ENCODE peak calls at places on chromosomes 3 and 15, in seven cellular contexts. C, E, J, G, Y, A and M are unnamed samples.

GRCh38 chr15:66703540-66703941 is 1.5 kb downstream of the SMAD6 start:
- DNase-seq in C (peak; percentile 58), E (peak; percentile 48), J (peak; percentile 25), G (no peak), Y (peak; percentile 18), A (no peak), M (no peak)

GRCh38 chr3:188559069-188559410 is 405.1 kb downstream of the LPP start:
- DNase-seq in C (no peak), E (no peak), J (no peak), G (no peak), Y (no peak), A (peak; percentile 11), M (no peak)

GRCh38 chr3:49873623-49874022 is 3.9 kb upstream of the CAMKV start:
- DNase-seq in C (no peak), E (no peak), J (no peak), G (no peak), Y (no peak), A (no peak), M (no peak)

GRCh38 chr3:101701696-101702634 is 15.4 kb upstream of the RPL24 start:
- DNase-seq in C (no peak), E (no peak), J (no peak), G (no peak), Y (no peak), A (no peak), M (no peak)

GRCh38 chr3:113166719-113167492 is 44.5 kb upstream of the BOC start:
- DNase-seq in C (peak; percentile 58), E (no peak), J (peak; percentile 46), G (no peak), Y (no peak), A (peak; percentile 64), M (no peak)

GRCh38 chr3:96803860-96804259 is 10.5 kb upstream of the EPHA6 start:
- DNase-seq in C (no peak), E (no peak), J (no peak), G (no peak), Y (no peak), A (no peak), M (no peak)

GRCh38 chr15:88858934-88859333 is 36.4 kb downstream of the HAPLN3 start:
- DNase-seq in C (no peak), E (no peak), J (no peak), G (no peak), Y (no peak), A (no peak), M (no peak)

GRCh38 chr3:60289356-60289935 is 961.8 kb downstream of the FHIT start:
- DNase-seq in C (no peak), E (no peak), J (no peak), G (no peak), Y (no peak), A (no peak), M (no peak)

GRCh38 chr3:47669026-47669749 is 90.5 kb upstream of the CSPG5 start:
- DNase-seq in C (no peak), E (no peak), J (no peak), G (no peak), Y (no peak), A (no peak), M (no peak)

GRCh38 chr3:156535162-156535627 is 19.7 kb downstream of the SSR3 start:
- DNase-seq in C (peak; percentile 79), E (no peak), J (peak; percentile 66), G (no peak), Y (no peak), A (peak; percentile 93), M (no peak)

GRCh38 chr15:35458176-35458856 is 87.6 kb downstream of the DPH6 start:
- DNase-seq in C (no peak), E (no peak), J (no peak), G (no peak), Y (no peak), A (no peak), M (no peak)

GRCh38 chr3:145557405-145557804 is 603.6 kb downstream of the PLOD2 start:
- DNase-seq in C (no peak), E (no peak), J (peak; percentile 12), G (no peak), Y (no peak), A (no peak), M (no peak)

GRCh38 chr3:136236109-136236508 is 14.0 kb upstream of the PCCB start:
- DNase-seq in C (no peak), E (no peak), J (no peak), G (no peak), Y (no peak), A (no peak), M (no peak)

GRCh38 chr3:123841476-123842238 is 42.5 kb downstream of the MYLK start:
- DNase-seq in C (no peak), E (no peak), J (no peak), G (no peak), Y (no peak), A (no peak), M (no peak)

GRCh38 chr15:67407709-67408257 is 113.1 kb upstream of the C15orf61 start:
- DNase-seq in C (no peak), E (no peak), J (no peak), G (no peak), Y (no peak), A (no peak), M (no peak)

GRCh38 chr3:30644615-30645014 is 38.2 kb downstream of the TGFBR2 start:
- DNase-seq in C (peak; percentile 47), E (no peak), J (peak; percentile 33), G (no peak), Y (no peak), A (peak; percentile 35), M (no peak)

GRCh38 chr3:84738101-84738500 is 220.7 kb upstream of the CADM2 start:
- DNase-seq in C (no peak), E (no peak), J (no peak), G (no peak), Y (no peak), A (no peak), M (no peak)

GRCh38 chr3:38141173-38141951 is 2.9 kb downstream of the MYD88 start:
- DNase-seq in C (peak; percentile 3), E (no peak), J (no peak), G (no peak), Y (no peak), A (no peak), M (no peak)

GRCh38 chr15:63347074-63347859 is 34.4 kb downstream of the CA12 start:
- DNase-seq in C (no peak), E (no peak), J (no peak), G (no peak), Y (no peak), A (no peak), M (no peak)

GRCh38 chr15:83422090-83422489 is 25.1 kb upstream of the SH3GL3 start:
- DNase-seq in C (no peak), E (no peak), J (no peak), G (no peak), Y (no peak), A (no peak), M (no peak)

GRCh38 chr3:141959921-141960554 is 83.6 kb downstream of the ATP1B3 start:
- DNase-seq in C (no peak), E (no peak), J (no peak), G (no peak), Y (no peak), A (peak; percentile 58), M (no peak)

GRCh38 chr3:135966875-135967274 is 1.3 kb downstream of the PPP2R3A start:
- DNase-seq in C (no peak), E (no peak), J (no peak), G (no peak), Y (no peak), A (no peak), M (no peak)

GRCh38 chr3:42839616-42840015 is 30.4 kb downstream of the ACKR2 start:
- DNase-seq in C (peak; percentile 43), E (peak; percentile 25), J (peak; percentile 32), G (no peak), Y (peak; percentile 14), A (peak; percentile 80), M (no peak)

GRCh38 chr3:103195201-103195600 is 760.4 kb downstream of the ZPLD1 start:
- DNase-seq in C (no peak), E (no peak), J (no peak), G (no peak), Y (no peak), A (peak; percentile 1), M (no peak)

GRCh38 chr3:72633534-72633933 is 214.7 kb downstream of the SHQ1 start:
- DNase-seq in C (no peak), E (no peak), J (no peak), G (no peak), Y (no peak), A (no peak), M (no peak)

GRCh38 chr3:13575459-13576061 is 26.6 kb downstream of the FBLN2 start:
- DNase-seq in C (no peak), E (no peak), J (no peak), G (no peak), Y (no peak), A (no peak), M (no peak)

GRCh38 chr3:23157331-23157730 is 45.8 kb upstream of the UBE2E2 start:
- DNase-seq in C (no peak), E (no peak), J (no peak), G (no peak), Y (no peak), A (no peak), M (no peak)

GRCh38 chr3:185925353-185925752 is 12.5 kb downstream of the TRA2B start:
- DNase-seq in C (no peak), E (no peak), J (no peak), G (no peak), Y (no peak), A (no peak), M (no peak)